ENCODE peak calls at places on chromosomes 11 and 22, in six cellular contexts. N is prostate gland; X is brain microvascular endothelial cell; Z is CD4-positive, alpha-beta memory T cell; U is WERI-Rb-1; M is PC-3. V is an unnamed sample.

GRCh38 chr11:111912535-111912934 is at the start of gene HSPB2:
- DNase-seq in X (no peak), Z (no peak), U (no peak), M (no peak), N (no peak), V (no peak)

GRCh38 chr11:64546600-64546999 is 44.4 kb upstream of the SLC22A12 start:
- DNase-seq in M (no peak), U (peak; percentile 66), Z (no peak), X (no peak), N (no peak), V (peak; percentile 20)

GRCh38 chr22:20957118-20957690 is 9.9 kb upstream of the AIFM3 start:
- DNase-seq in N (no peak), Z (no peak), M (peak; percentile 22), U (no peak), X (no peak), V (peak; percentile 67)

GRCh38 chr11:124086447-124086846 is 28.8 kb upstream of the VWA5A start:
- DNase-seq in M (no peak), N (no peak), X (no peak), Z (no peak), U (peak; percentile 18), V (no peak)

GRCh38 chr22:43957871-43958270 is 2.6 kb downstream of the SAMM50 start:
- DNase-seq in N (no peak), M (peak; percentile 15), Z (no peak), U (no peak), X (peak; percentile 38), V (no peak)

GRCh38 chr11:64566042-64566914 is 24.7 kb upstream of the SLC22A12 start:
- DNase-seq in M (peak; percentile 85), Z (peak; percentile 27), X (peak; percentile 72), U (peak; percentile 73), N (peak; percentile 77), V (peak; percentile 55)

GRCh38 chr11:2951235-2952110 is 22.3 kb upstream of the PHLDA2 start:
- DNase-seq in U (no peak), X (peak; percentile 71), N (no peak), Z (no peak), M (no peak), V (no peak)

GRCh38 chr11:93248602-93249001 is 50.8 kb upstream of the SLC36A4 start:
- DNase-seq in N (no peak), X (no peak), U (no peak), M (peak; percentile 39), Z (no peak), V (no peak)

GRCh38 chr11:123255909-123256308 is 60.9 kb upstream of the CLMP start:
- DNase-seq in N (no peak), Z (no peak), X (no peak), M (no peak), U (no peak), V (no peak)

GRCh38 chr11:62770778-62771143 is 435 bp upstream of the TAF6L start:
- DNase-seq in N (no peak), Z (no peak), U (peak; percentile 26), M (no peak), X (no peak), V (no peak)

GRCh38 chr22:23767303-23767672 is 484 bp downstream of the CHCHD10 start:
- DNase-seq in U (no peak), N (no peak), M (no peak), Z (no peak), X (no peak), V (no peak)
- H3K36me3 ChIP-seq in U (peaks cover 16% of the 10 kb centered on the region), N (no peaks in the 10 kb centered on the region), M (peaks cover 5% of the 10 kb centered on the region), Z (peaks cover 7% of the 10 kb centered on the region), X (no peaks in the 10 kb centered on the region), V (no peaks in the 10 kb centered on the region)

GRCh38 chr11:6566704-6567370 is 36.6 kb downstream of the RRP8 start:
- DNase-seq in X (no peak), U (no peak), Z (no peak), M (no peak), N (no peak), V (no peak)

GRCh38 chr11:6567371-6567745 is 36.1 kb downstream of the RRP8 start:
- DNase-seq in N (peak; percentile 33), Z (no peak), M (no peak), X (no peak), U (no peak), V (no peak)

GRCh38 chr11:6565325-6565724 is 38.1 kb downstream of the RRP8 start:
- DNase-seq in N (no peak), X (no peak), Z (no peak), U (no peak), M (no peak), V (no peak)

GRCh38 chr11:6568191-6568918 is 35.1 kb downstream of the RRP8 start:
- DNase-seq in M (peak; percentile 77), U (no peak), Z (no peak), X (peak; percentile 45), N (no peak), V (no peak)

DNA sequence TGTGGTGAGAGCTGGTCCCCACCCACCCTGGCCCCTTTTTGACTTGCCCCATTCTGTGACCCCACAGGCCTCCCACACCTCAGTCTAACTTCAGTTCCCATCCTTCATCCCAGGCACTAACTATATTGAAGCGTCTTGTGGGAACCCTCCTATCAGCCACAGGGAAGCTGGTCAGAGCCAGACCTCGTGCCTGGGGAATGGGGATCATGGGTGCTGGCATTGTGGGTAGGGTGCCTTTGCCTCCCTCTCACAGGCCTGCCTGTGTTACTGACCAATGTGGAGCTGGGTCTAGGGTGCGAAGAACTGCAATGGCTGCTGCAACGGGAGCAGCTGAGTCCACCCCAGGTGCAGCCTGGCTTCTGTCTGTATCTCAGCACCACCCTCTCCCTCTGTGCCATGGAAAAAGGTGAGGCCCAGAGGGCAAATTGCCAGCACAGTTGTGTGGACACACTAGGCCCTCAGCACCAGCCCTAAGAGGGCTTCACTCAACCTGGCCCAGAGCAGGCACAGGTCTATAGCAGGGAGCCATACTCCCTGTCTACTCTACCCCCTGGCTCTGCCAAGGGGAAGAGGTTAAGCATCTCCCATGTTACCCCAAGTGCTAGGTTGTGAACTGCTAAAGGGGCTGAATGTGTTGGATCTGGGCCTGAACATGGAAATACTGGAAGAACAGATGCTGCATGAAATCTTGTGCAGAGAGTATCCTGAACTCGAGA is 37.3 kb downstream of the RRP8 start:
- DNase-seq in U (no peak), X (no peak), M (no peak), Z (no peak), N (no peak), V (no peak)
- H3K27ac ChIP-seq in U (no peak overlapping the region), X (no peak overlapping the region), M (no peak overlapping the region), Z (no peak overlapping the region), N (no peak overlapping the region), V (no peak overlapping the region)

GRCh38 chr11:17353228-17354021 is 1.8 kb downstream of the NCR3LG1 start:
- DNase-seq in X (peak; percentile 70), Z (peak; percentile 30), M (peak; percentile 65), N (peak; percentile 44), U (peak; percentile 73), V (peak; percentile 83)
- H3K27me3 ChIP-seq in X (no peaks in the 10 kb centered on the region), Z (no peaks in the 10 kb centered on the region), M (no peaks in the 10 kb centered on the region), N (no peaks in the 10 kb centered on the region), U (peaks cover 10% of the 10 kb centered on the region), V (no peaks in the 10 kb centered on the region)

GRCh38 chr22:50183141-50183971 is 2.4 kb upstream of the TRABD start:
- DNase-seq in M (no peak), Z (no peak), U (no peak), X (no peak), N (no peak), V (no peak)
- H3K36me3 ChIP-seq in M (no peaks in the 10 kb centered on the region), Z (no peaks in the 10 kb centered on the region), U (peaks cover 2% of the 10 kb centered on the region), X (no peaks in the 10 kb centered on the region), N (no peaks in the 10 kb centered on the region), V (no peaks in the 10 kb centered on the region)